ENCODE peak calls at places on chromosomes 13 and 19, in nine cellular contexts. A, J, S, X, E, O, Z, T and V are unnamed samples.

GRCh38 chr19:23547816-23548430 is 139.1 kb downstream of the ZNF675 start:
- DNase-seq in T (no peak), O (no peak), E (no peak), J (no peak), Z (no peak), A (peak; percentile 56), S (no peak), X (no peak), V (no peak)

GRCh38 chr13:98509271-98510155 is 67.4 kb downstream of the STK24 start:
- DNase-seq in E (peak; percentile 78), T (no peak), X (no peak), O (peak; percentile 16), Z (peak; percentile 21), J (no peak), S (peak; percentile 94), A (peak; percentile 66), V (peak; percentile 24)

GRCh38 chr19:38831142-38831605 is 420 bp downstream of the ECH1 start:
- DNase-seq in E (peak; percentile 56), S (peak; percentile 45), O (no peak), Z (no peak), J (no peak), X (peak; percentile 46), A (peak; percentile 96), T (peak; percentile 9), V (peak; percentile 93)

GRCh38 chr19:54481326-54481930 is 8.3 kb upstream of the CDC42EP5 start:
- DNase-seq in X (no peak), Z (no peak), S (peak; percentile 45), J (no peak), T (peak; percentile 29), O (no peak), E (no peak), A (no peak), V (peak; percentile 62)

GRCh38 chr13:68810660-68811059 is 1297.0 kb upstream of the ATXN8OS start:
- DNase-seq in O (no peak), S (no peak), Z (no peak), X (no peak), A (no peak), E (no peak), T (no peak), J (no peak), V (no peak)

GRCh38 chr13:86142080-86142479 is 342.9 kb upstream of the SLITRK6 start:
- DNase-seq in S (no peak), A (no peak), Z (no peak), O (no peak), J (no peak), X (no peak), T (no peak), E (no peak), V (no peak)

GRCh38 chr13:92346046-92346445 is 880.6 kb upstream of the GPC6 start:
- DNase-seq in T (no peak), J (no peak), A (no peak), S (no peak), X (no peak), Z (no peak), E (no peak), O (no peak), V (no peak)

GRCh38 chr19:34327851-34328250 is 37.1 kb upstream of the GPI start:
- DNase-seq in J (no peak), S (no peak), A (no peak), X (no peak), E (no peak), Z (no peak), T (no peak), O (no peak), V (no peak)

GRCh38 chr19:47003611-47003935 is 16.1 kb upstream of the NPAS1 start:
- DNase-seq in A (no peak), Z (no peak), X (no peak), J (no peak), E (no peak), T (no peak), S (no peak), O (no peak), V (no peak)

GRCh38 chr19:14795078-14795721 is 16.8 kb upstream of the ADGRE2 start:
- DNase-seq in J (no peak), A (no peak), T (no peak), S (no peak), O (no peak), X (no peak), Z (no peak), E (no peak), V (no peak)

GRCh38 chr13:57633141-57633949 is 1.8 kb downstream of the PCDH17 start:
- DNase-seq in O (no peak), E (no peak), A (no peak), Z (no peak), X (no peak), S (no peak), J (peak; percentile 48), T (no peak), V (no peak)

GRCh38 chr13:69856331-69856730 is 251.3 kb upstream of the ATXN8OS start:
- DNase-seq in O (no peak), S (no peak), X (no peak), A (peak; percentile 59), T (no peak), J (no peak), Z (no peak), E (no peak), V (peak; percentile 3)

GRCh38 chr13:48431987-48432615 is 19.2 kb upstream of the LPAR6 start:
- DNase-seq in J (no peak), O (no peak), E (no peak), Z (no peak), A (no peak), T (no peak), S (no peak), X (no peak), V (no peak)